ENCODE peak calls at places on chromosomes 6 and 20, in six cellular contexts. I, D, P, N, E and Q are unnamed samples.

GRCh38 chr20:21048841-21049273 is 57.3 kb downstream of the LINC00237 start:
- DNase-seq in I (peak), D (peak), P (no peak), N (peak), E (no peak), Q (no peak)

GRCh38 chr20:63068711-63069367 is 62.1 kb upstream of the BHLHE23 start:
- DNase-seq in I (no peak), D (no peak), P (no peak), N (no peak), E (no peak), Q (no peak)

GRCh38 chr20:23528867-23529431 is 38.0 kb downstream of the CST8 start:
- DNase-seq in I (no peak), D (peak), P (no peak), N (no peak), E (no peak), Q (no peak)

GRCh38 chr20:23415958-23416583 is 5.2 kb downstream of the NAPB start:
- DNase-seq in I (no peak), D (no peak), P (no peak), N (no peak), E (no peak), Q (no peak)

GRCh38 chr6:3813150-3813780 is 35.9 kb upstream of the FAM50B start:
- DNase-seq in I (no peak), D (peak), P (no peak), N (peak), E (no peak), Q (no peak)

GRCh38 chr6:57262901-57263694 is 41.0 kb upstream of the RAB23 start:
- DNase-seq in I (no peak), D (no peak), P (peak), N (no peak), E (no peak), Q (no peak)

GRCh38 chr6:13331516-13332348 is 3.4 kb upstream of the TBC1D7 start:
- DNase-seq in I (no peak), D (peak), P (no peak), N (no peak), E (no peak), Q (no peak)

GRCh38 chr6:160978141-160978926 is 13.2 kb upstream of the MAP3K4 start:
- DNase-seq in I (no peak), D (no peak), P (peak), N (no peak), E (no peak), Q (no peak)

GRCh38 chr6:16257999-16258708 is 19.8 kb downstream of the GMPR start:
- DNase-seq in I (no peak), D (no peak), P (no peak), N (no peak), E (no peak), Q (no peak)

GRCh38 chr6:166651408-166651807 is 24.4 kb upstream of the RPS6KA2 start:
- DNase-seq in I (no peak), D (no peak), P (no peak), N (no peak), E (no peak), Q (no peak)

GRCh38 chr6:106509420-106510089 is 119.7 kb downstream of the RTN4IP1 start:
- DNase-seq in I (no peak), D (no peak), P (no peak), N (no peak), E (no peak), Q (no peak)

GRCh38 chr6:36625161-36625919 is 31.2 kb downstream of the SRSF3 start:
- DNase-seq in I (peak), D (no peak), P (no peak), N (peak), E (no peak), Q (no peak)

GRCh38 chr6:104995989-104996617 is 39.2 kb downstream of the LIN28B start:
- DNase-seq in I (no peak), D (peak), P (no peak), N (no peak), E (no peak), Q (no peak)

GRCh38 chr6:3280091-3280490 is 21.3 kb downstream of the PSMG4 start:
- DNase-seq in I (peak), D (no peak), P (no peak), N (no peak), E (no peak), Q (no peak)

GRCh38 chr6:131602913-131603312 is 25.1 kb downstream of the MED23 start:
- DNase-seq in I (no peak), D (peak), P (no peak), N (no peak), E (no peak), Q (no peak)

GRCh38 chr20:2756056-2756611 is 44.3 kb downstream of the CPXM1 start:
- DNase-seq in I (no peak), D (peak), P (no peak), N (no peak), E (no peak), Q (no peak)

GRCh38 chr6:99514089-99514488 is 1.1 kb downstream of the USP45 start:
- DNase-seq in I (no peak), D (no peak), P (no peak), N (no peak), E (no peak), Q (no peak)

GRCh38 chr20:16562259-16562658 is 11.0 kb downstream of the KIF16B start:
- DNase-seq in I (no peak), D (no peak), P (no peak), N (no peak), E (no peak), Q (no peak)
- H3K27ac ChIP-seq in I (no peak), D (no peak), P (no peak), N (no peak), E (no peak), Q (no peak)

GRCh38 chr20:17657898-17658647 is 24.0 kb downstream of the RRBP1 start:
- DNase-seq in I (peak), D (no peak), P (no peak), N (no peak), E (no peak), Q (no peak)
- TF ChIP-seq CTCF in I (no peak), D (no peak), P (no peak), N (no peak), E (no peak), Q (no peak)

DNA sequence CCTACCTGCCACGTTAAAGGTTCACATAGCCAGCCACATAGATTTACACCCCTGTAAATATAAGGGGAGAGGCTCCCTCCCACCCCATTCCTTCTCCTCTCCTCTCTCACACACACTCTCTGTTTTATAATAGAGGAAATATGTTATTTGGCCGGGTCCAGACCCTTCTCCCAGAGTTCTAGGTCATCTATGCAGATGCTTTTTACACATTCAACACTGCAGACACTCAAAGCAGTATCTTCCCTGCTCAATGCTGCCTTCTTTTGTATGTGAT is 706 bp upstream of the DEK start:
- DNase-seq in I (no peak), D (no peak), P (no peak), N (no peak), E (no peak), Q (no peak)
- H3K4me3 ChIP-seq in I (peak), D (peak), P (peak), N (peak), E (peak), Q (peak)

GRCh38 chr6:129492260-129492659 is 217.7 kb downstream of the ARHGAP18 start:
- DNase-seq in I (no peak), D (no peak), P (no peak), N (no peak), E (no peak), Q (no peak)
- H3K27ac ChIP-seq in I (no peak), D (peak), P (peak), N (peak), E (no peak), Q (no peak)

GRCh38 chr20:46962452-46963195 is 68.0 kb downstream of the EYA2 start:
- DNase-seq in I (no peak), D (no peak), P (no peak), N (no peak), E (no peak), Q (no peak)
- TF ChIP-seq CTCF in I (no peak), D (no peak), P (no peak), N (no peak), E (no peak), Q (no peak)

DNA sequence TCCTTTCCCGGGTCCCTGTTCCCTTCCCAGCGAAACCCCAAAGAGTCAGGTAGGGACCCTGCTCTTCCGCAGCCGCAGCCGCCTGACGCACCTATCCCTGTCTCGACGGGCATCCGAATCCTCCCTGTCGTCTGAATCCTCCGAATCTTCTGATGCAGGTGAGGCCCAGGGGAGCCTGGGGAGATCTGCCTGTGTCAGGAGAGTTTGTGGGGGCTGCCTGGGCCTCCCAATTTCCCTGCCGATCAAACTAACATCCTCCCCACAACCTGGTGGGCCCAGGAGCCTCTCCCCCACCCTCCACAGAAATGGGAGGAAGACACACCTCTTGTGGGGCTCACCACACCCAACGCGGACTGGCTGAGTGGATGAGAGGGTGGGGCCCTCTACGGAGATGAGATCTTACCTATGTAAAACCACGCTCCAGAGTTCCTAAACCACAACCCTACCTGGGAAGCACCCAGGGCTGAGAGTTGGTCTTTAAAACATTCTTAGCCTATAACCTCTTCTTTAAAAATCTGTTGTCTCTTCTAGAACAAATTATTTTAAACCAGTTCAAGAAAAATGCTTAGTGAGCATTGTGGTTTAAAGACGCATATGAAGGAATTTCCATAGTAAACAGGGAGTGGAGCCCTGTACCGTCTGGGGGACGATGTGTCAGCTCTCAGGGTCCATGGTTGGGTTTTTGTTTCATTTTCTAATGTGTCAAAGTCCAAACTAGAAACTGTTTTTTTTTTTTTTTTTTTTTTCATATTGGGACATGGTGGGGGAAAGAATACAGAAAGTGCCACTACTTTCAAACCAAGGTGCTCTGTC is 1.7 kb downstream of the CDC25B start:
- DNase-seq in I (no peak), D (no peak), P (no peak), N (no peak), E (no peak), Q (no peak)
- H3K4me3 ChIP-seq in I (no peak), D (peak), P (peak), N (peak), E (peak), Q (no peak)

GRCh38 chr20:49400410-49400809 is 82.1 kb downstream of the KCNB1 start:
- DNase-seq in I (no peak), D (no peak), P (peak), N (no peak), E (no peak), Q (no peak)
- H3K27ac ChIP-seq in I (no peak), D (no peak), P (peak), N (peak), E (no peak), Q (no peak)

GRCh38 chr20:18287915-18288747 is at the start of gene ZNF133:
- DNase-seq in I (peak), D (peak), P (peak), N (peak), E (peak), Q (peak)
- TF ChIP-seq CTCF in I (no peak), D (no peak), P (peak), N (no peak), E (peak), Q (no peak)